ENCODE peak calls at places on chromosomes 5 and 9, in eight cellular contexts. T, A, U, Y, M, C, P and G are unnamed samples.

GRCh38 chr5:2330325-2330724 is 421.2 kb downstream of the IRX2 start:
- DNase-seq in T (no peak), U (no peak), Y (no peak), A (no peak), M (no peak), C (no peak), P (no peak), G (no peak)

GRCh38 chr5:95966005-95966404 is 4.4 kb upstream of the ELL2 start:
- DNase-seq in C (no peak), M (no peak), T (no peak), U (no peak), P (no peak), A (no peak), Y (no peak), G (no peak)

GRCh38 chr5:135359374-135360165 is 39.5 kb downstream of the MACROH2A1 start:
- DNase-seq in M (no peak), P (no peak), A (no peak), Y (no peak), U (no peak), C (no peak), T (no peak), G (no peak)

GRCh38 chr5:42022383-42022782 is 97.3 kb downstream of the FBXO4 start:
- DNase-seq in M (no peak), A (no peak), Y (no peak), C (no peak), T (no peak), U (no peak), P (no peak), G (no peak)

GRCh38 chr5:113520429-113520828 is 6.9 kb downstream of the YTHDC2 start:
- DNase-seq in M (no peak), Y (no peak), P (no peak), C (no peak), A (no peak), U (no peak), T (no peak), G (no peak)

GRCh38 chr9:70587143-70587710 is 172.8 kb upstream of the KLF9 start:
- DNase-seq in C (no peak), P (no peak), A (no peak), U (no peak), T (no peak), M (no peak), Y (no peak), G (no peak)

GRCh38 chr5:102119252-102119651 is 176.8 kb downstream of the SLCO4C1 start:
- DNase-seq in C (no peak), A (no peak), U (no peak), M (no peak), P (no peak), Y (no peak), T (no peak), G (no peak)

GRCh38 chr5:53249529-53249928 is 140.0 kb upstream of the MOCS2 start:
- DNase-seq in A (no peak), U (peak; percentile 9), Y (no peak), P (no peak), C (no peak), M (no peak), T (peak; percentile 66), G (no peak)

GRCh38 chr9:77802064-77802463 is 153.9 kb upstream of the GNA14 start:
- DNase-seq in M (no peak), Y (no peak), U (no peak), C (no peak), T (no peak), A (no peak), P (no peak), G (no peak)

GRCh38 chr9:119234636-119235035 is 134.6 kb downstream of the BRINP1 start:
- DNase-seq in U (no peak), A (no peak), M (no peak), Y (no peak), C (no peak), T (no peak), P (no peak), G (no peak)

GRCh38 chr5:1090538-1090937 is 21.3 kb downstream of the SLC12A7 start:
- DNase-seq in A (no peak), U (no peak), T (no peak), C (no peak), P (no peak), M (no peak), Y (no peak), G (no peak)

GRCh38 chr9:132881826-132882225 is 3.1 kb downstream of the SPACA9 start:
- DNase-seq in M (no peak), T (no peak), C (no peak), U (no peak), Y (no peak), P (no peak), A (no peak), G (no peak)

GRCh38 chr5:150590979-150591411 is 49.5 kb upstream of the SYNPO start:
- DNase-seq in Y (no peak), C (no peak), P (no peak), A (no peak), T (peak; percentile 61), U (no peak), M (no peak), G (no peak)

GRCh38 chr5:177419045-177419444 is 7.4 kb upstream of the GRK6 start:
- DNase-seq in A (no peak), T (no peak), Y (no peak), U (no peak), P (no peak), M (no peak), C (no peak), G (no peak)

GRCh38 chr5:17400724-17401508 is 97.1 kb upstream of the TAF11L2 start:
- DNase-seq in A (no peak), C (no peak), M (no peak), U (no peak), P (no peak), T (no peak), Y (no peak), G (no peak)

GRCh38 chr9:110050925-110051355 is 157.0 kb downstream of the C9orf152 start:
- DNase-seq in P (no peak), M (no peak), C (no peak), A (no peak), T (no peak), U (peak; percentile 48), Y (no peak), G (no peak)